ENCODE peak calls at places on chromosomes 16 and 17, in nine cellular contexts. T is WTC11; F is C1 segment of cervical spinal cord; R is activated CD4-positive, alpha-beta T cell treated with anti-CD3 and anti-CD28 coated beads, Interleukin-2, amount 50 U/mL, for 1 hour; A is fibroblast of mammary gland; D is AG09319; Z is neural progenitor cell; G is T-helper 1 cell; W is stimulated activated CD4-positive, alpha-beta T cell treated with anti-CD3 and anti-CD28 coated beads, TNF-alpha, amount 100 ng/mL, for 4 hours. S is an unnamed sample.

GRCh38 chr16:11298143-11298900 is 17.2 kb upstream of the PRM1 start:
- DNase-seq in T (no peak), F (no peak), R (no peak), A (no peak), D (no peak), Z (no peak), G (no peak), W (no peak), S (no peak)

GRCh38 chr17:39729280-39729851 is 966 bp downstream of the MIEN1 start:
- DNase-seq in T (no peak), F (no peak), R (no peak), A (peak), D (no peak), Z (no peak), G (no peak), W (no peak), S (no peak)

GRCh38 chr17:915416-916201 is 64.0 kb downstream of the NXN start:
- DNase-seq in T (no peak), F (no peak), R (no peak), A (peak), D (no peak), Z (peak), G (no peak), W (no peak), S (peak)

GRCh38 chr16:62872339-62872738 is 836.1 kb upstream of the CDH8 start:
- DNase-seq in T (no peak), F (no peak), R (no peak), A (no peak), D (no peak), Z (no peak), G (no peak), W (no peak), S (no peak)

GRCh38 chr16:22878955-22879354 is 65.0 kb downstream of the HS3ST2 start:
- DNase-seq in T (no peak), F (no peak), R (no peak), A (no peak), D (no peak), Z (no peak), G (no peak), W (no peak), S (no peak)

GRCh38 chr17:27554152-27554551 is 76.8 kb upstream of the LGALS9 start:
- DNase-seq in T (no peak), F (no peak), R (no peak), A (peak), D (no peak), Z (no peak), G (no peak), W (no peak), S (no peak)

GRCh38 chr16:57801856-57802634 is at the start of gene KIFC3:
- DNase-seq in T (peak), F (peak), R (peak), A (peak), D (no peak), Z (peak), G (peak), W (peak), S (peak)

GRCh38 chr17:67245073-67245693 is at the start of gene HELZ:
- DNase-seq in T (peak), F (peak), R (peak), A (peak), D (peak), Z (peak), G (peak), W (peak), S (peak)

GRCh38 chr16:12440233-12440530 is 363.5 kb downstream of the CPPED1 start:
- DNase-seq in T (no peak), F (no peak), R (no peak), A (peak), D (no peak), Z (no peak), G (no peak), W (no peak), S (no peak)

GRCh38 chr17:27529230-27529796 is 73.1 kb downstream of the KSR1 start:
- DNase-seq in T (no peak), F (no peak), R (no peak), A (no peak), D (no peak), Z (no peak), G (no peak), W (no peak), S (no peak)

GRCh38 chr16:57906385-57907316 is 64.3 kb downstream of the CNGB1 start:
- DNase-seq in T (peak), F (no peak), R (peak), A (no peak), D (no peak), Z (peak), G (no peak), W (no peak), S (no peak)

GRCh38 chr17:63247706-63248105 is 198.4 kb downstream of the CYB561 start:
- DNase-seq in T (no peak), F (no peak), R (no peak), A (peak), D (no peak), Z (no peak), G (no peak), W (no peak), S (no peak)

GRCh38 chr17:79706931-79707382 is 23.8 kb upstream of the ENPP7 start:
- DNase-seq in T (no peak), F (peak), R (no peak), A (peak), D (no peak), Z (peak), G (no peak), W (no peak), S (no peak)

GRCh38 chr16:89036776-89037175 is 56.9 kb upstream of the ACSF3 start:
- DNase-seq in T (no peak), F (no peak), R (no peak), A (no peak), D (no peak), Z (no peak), G (no peak), W (no peak), S (no peak)

GRCh38 chr17:74842599-74843351 is 16.9 kb downstream of the GRIN2C start:
- DNase-seq in T (peak), F (peak), R (no peak), A (peak), D (no peak), Z (peak), G (no peak), W (no peak), S (no peak)

GRCh38 chr16:8417145-8417544 is 173.2 kb downstream of the TMEM114 start:
- DNase-seq in T (no peak), F (no peak), R (no peak), A (no peak), D (no peak), Z (no peak), G (no peak), W (no peak), S (no peak)

GRCh38 chr16:67158637-67159600 is 790 bp downstream of the TRADD start:
- DNase-seq in T (peak), F (no peak), R (peak), A (no peak), D (no peak), Z (peak), G (peak), W (peak), S (no peak)

GRCh38 chr17:17017343-17018014 is 24.8 kb upstream of the MPRIP start:
- DNase-seq in T (no peak), F (no peak), R (no peak), A (no peak), D (no peak), Z (no peak), G (no peak), W (no peak), S (no peak)

S was measured in NCI-H2227 treated with DMSO at 0.1 percent for 48 hours.